ENCODE peak calls at places on chromosomes 7 and 10, in ten cellular contexts. K is left ventricle myocardium inferior; X is endothelial cell; Q is mucosa of descending colon; J is AG09309; O is fibroblast of lung; G is progenitor cell of endocrine pancreas; B is OCI-LY7; H is CD4-positive, alpha-beta T cell; D is natural killer cell. W is an unnamed sample.

GRCh38 chr7:3439333-3440030 is 138.4 kb downstream of the SDK1 start:
- DNase-seq in K (no peak), X (no peak), Q (no peak), J (peak), O (peak), G (no peak), B (no peak), H (no peak), D (no peak), W (peak)

GRCh38 chr7:3887071-3887691 is 586.1 kb downstream of the SDK1 start:
- DNase-seq in K (no peak), X (no peak), Q (no peak), J (no peak), O (no peak), G (no peak), B (no peak), H (no peak), D (no peak), W (no peak)

GRCh38 chr7:138064856-138065357 is 11.4 kb upstream of the AKR1D1 start:
- DNase-seq in K (no peak), X (no peak), Q (no peak), J (peak), O (peak), G (no peak), B (no peak), H (no peak), D (no peak), W (no peak)

GRCh38 chr10:82558208-82558607 is 683.2 kb downstream of the NRG3 start:
- DNase-seq in K (no peak), X (no peak), Q (no peak), J (no peak), O (no peak), G (no peak), B (no peak), H (no peak), D (no peak), W (no peak)

GRCh38 chr7:24971333-24972165 is 8.4 kb downstream of the OSBPL3 start:
- DNase-seq in K (no peak), X (no peak), Q (no peak), J (peak), O (peak), G (no peak), B (no peak), H (no peak), D (no peak), W (peak)

GRCh38 chr10:77391605-77392235 is 245.9 kb downstream of the KCNMA1 start:
- DNase-seq in K (peak), X (peak), Q (peak), J (peak), O (peak), G (peak), B (peak), H (no peak), D (no peak), W (peak)

GRCh38 chr7:42372498-42372897 is 135.5 kb upstream of the GLI3 start:
- DNase-seq in K (no peak), X (no peak), Q (no peak), J (no peak), O (no peak), G (no peak), B (no peak), H (no peak), D (no peak), W (no peak)

GRCh38 chr10:5945561-5946418 is 31.6 kb downstream of the IL15RA start:
- DNase-seq in K (peak), X (peak), Q (peak), J (peak), O (peak), G (no peak), B (no peak), H (no peak), D (no peak), W (peak)

GRCh38 chr7:57348646-57349269 is 101.2 kb upstream of the ZNF716 start:
- DNase-seq in K (peak), X (no peak), Q (no peak), J (no peak), O (no peak), G (no peak), B (no peak), H (no peak), D (no peak), W (no peak)

GRCh38 chr7:79176859-79177477 is 276.5 kb downstream of the MAGI2 start:
- DNase-seq in K (no peak), X (peak), Q (no peak), J (peak), O (peak), G (no peak), B (peak), H (no peak), D (no peak), W (peak)

GRCh38 chr10:127907411-127908105 is 655 bp downstream of the PTPRE start:
- DNase-seq in K (peak), X (no peak), Q (peak), J (peak), O (peak), G (no peak), B (no peak), H (no peak), D (no peak), W (no peak)

GRCh38 chr10:15719062-15719898 is 442 bp downstream of the ITGA8 start:
- DNase-seq in K (no peak), X (peak), Q (peak), J (no peak), O (peak), G (peak), B (no peak), H (no peak), D (no peak), W (no peak)

GRCh38 chr7:39413866-39414668 is 152.1 kb upstream of the YAE1 start:
- DNase-seq in K (peak), X (peak), Q (peak), J (no peak), O (peak), G (peak), B (peak), H (peak), D (no peak), W (no peak)

GRCh38 chr10:124049484-124049883 is 43.9 kb downstream of the CHST15 start:
- DNase-seq in K (no peak), X (no peak), Q (no peak), J (no peak), O (no peak), G (no peak), B (no peak), H (no peak), D (no peak), W (no peak)

GRCh38 chr7:151168787-151169162 is 1.3 kb upstream of the GBX1 start:
- DNase-seq in K (no peak), X (no peak), Q (no peak), J (no peak), O (no peak), G (no peak), B (no peak), H (no peak), D (no peak), W (no peak)

GRCh38 chr7:30212720-30213119 is 71.7 kb upstream of the ZNRF2 start:
- DNase-seq in K (no peak), X (no peak), Q (no peak), J (no peak), O (no peak), G (no peak), B (no peak), H (no peak), D (no peak), W (no peak)

GRCh38 chr7:7970113-7970619 is 1.6 kb downstream of the GLCCI1 start:
- DNase-seq in K (no peak), X (no peak), Q (no peak), J (no peak), O (no peak), G (no peak), B (peak), H (no peak), D (no peak), W (no peak)

GRCh38 chr7:50119815-50120637 is 27.0 kb upstream of the ZPBP start:
- DNase-seq in K (no peak), X (peak), Q (no peak), J (no peak), O (no peak), G (no peak), B (peak), H (peak), D (no peak), W (no peak)

GRCh38 chr7:12281026-12281425 is 69.9 kb downstream of the TMEM106B start:
- DNase-seq in K (no peak), X (no peak), Q (no peak), J (no peak), O (peak), G (no peak), B (no peak), H (no peak), D (no peak), W (no peak)

GRCh38 chr7:157434231-157434630 is 97.4 kb downstream of the DNAJB6 start:
- DNase-seq in K (no peak), X (peak), Q (no peak), J (no peak), O (no peak), G (no peak), B (no peak), H (no peak), D (no peak), W (no peak)

GRCh38 chr10:88512599-88512998 is 70.5 kb downstream of the RNLS start:
- DNase-seq in K (no peak), X (no peak), Q (no peak), J (no peak), O (no peak), G (no peak), B (no peak), H (no peak), D (no peak), W (no peak)

GRCh38 chr7:108328174-108328651 is 128.0 kb downstream of the NRCAM start:
- DNase-seq in K (no peak), X (no peak), Q (peak), J (no peak), O (no peak), G (no peak), B (no peak), H (no peak), D (no peak), W (no peak)

GRCh38 chr10:71451754-71452153 is 55.0 kb downstream of the CDH23 start:
- DNase-seq in K (no peak), X (no peak), Q (no peak), J (no peak), O (no peak), G (no peak), B (no peak), H (no peak), D (no peak), W (no peak)

GRCh38 chr7:155969192-155969929 is 157.1 kb upstream of the SHH start:
- DNase-seq in K (no peak), X (no peak), Q (no peak), J (no peak), O (no peak), G (no peak), B (no peak), H (no peak), D (no peak), W (no peak)

GRCh38 chr10:118835682-118836326 is 81.0 kb upstream of the CACUL1 start:
- DNase-seq in K (no peak), X (no peak), Q (peak), J (no peak), O (no peak), G (no peak), B (no peak), H (no peak), D (no peak), W (no peak)

GRCh38 chr7:100679927-100680588 is 6.5 kb downstream of the GNB2 start:
- DNase-seq in K (peak), X (no peak), Q (no peak), J (no peak), O (peak), G (no peak), B (no peak), H (no peak), D (no peak), W (no peak)

GRCh38 chr10:23046032-23046431 is 49.3 kb upstream of the MSRB2 start:
- DNase-seq in K (no peak), X (no peak), Q (no peak), J (no peak), O (no peak), G (no peak), B (no peak), H (no peak), D (no peak), W (no peak)

GRCh38 chr7:49638166-49638565 is 135.3 kb upstream of the VWC2 start:
- DNase-seq in K (no peak), X (no peak), Q (no peak), J (no peak), O (no peak), G (no peak), B (peak), H (no peak), D (no peak), W (no peak)

GRCh38 chr7:93861325-93861949 is 29.1 kb downstream of the TFPI2 start:
- DNase-seq in K (no peak), X (no peak), Q (no peak), J (no peak), O (no peak), G (no peak), B (peak), H (no peak), D (no peak), W (no peak)
- TF ChIP-seq CTCF in K (peak), X (peak), Q (no peak), J (no peak), O (no peak), G (peak), B (peak), H (no peak), D (no peak), W (no peak)

GRCh38 chr10:91163709-91164474 is 56.6 kb upstream of the PCGF5 start:
- DNase-seq in K (peak), X (no peak), Q (peak), J (peak), O (peak), G (peak), B (no peak), H (peak), D (peak), W (peak)
- TF ChIP-seq CTCF in K (no peak), X (no peak), Q (no peak), J (no peak), O (no peak), G (peak), B (peak), H (no peak), D (no peak), W (no peak)

DNA sequence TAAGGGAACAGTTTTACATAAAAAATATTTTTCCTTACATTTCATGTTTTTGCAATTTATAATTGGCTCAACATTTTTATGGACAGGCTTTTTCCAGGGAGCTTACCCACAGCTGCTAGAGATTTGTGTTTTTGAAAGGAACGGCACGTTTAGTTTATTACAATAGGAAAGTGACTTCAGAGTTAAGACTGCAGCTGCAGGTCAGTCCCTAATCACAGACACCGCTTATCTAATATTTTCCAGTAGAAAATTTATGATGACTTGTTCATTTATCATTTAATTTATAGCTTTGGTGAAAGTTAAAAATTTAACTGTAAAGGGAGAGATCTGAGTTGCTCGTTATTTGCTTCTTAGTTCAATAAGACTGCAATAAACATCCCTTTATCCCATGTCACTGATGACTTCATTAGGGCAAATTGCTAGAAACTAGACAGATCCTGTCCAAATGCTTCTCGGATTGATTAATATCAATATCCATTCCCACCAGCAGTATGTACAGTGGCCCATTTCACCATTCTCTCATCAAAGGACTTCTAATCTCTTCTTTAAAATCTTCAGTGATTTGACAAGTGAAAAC is 97.0 kb upstream of the ODAD2 start:
- DNase-seq in K (no peak), X (no peak), Q (no peak), J (no peak), O (no peak), G (no peak), B (no peak), H (no peak), D (no peak), W (no peak)
- TF ChIP-seq CTCF in K (no peak), X (no peak), Q (no peak), J (no peak), O (no peak), G (no peak), B (no peak), H (no peak), D (no peak), W (no peak)

DNA sequence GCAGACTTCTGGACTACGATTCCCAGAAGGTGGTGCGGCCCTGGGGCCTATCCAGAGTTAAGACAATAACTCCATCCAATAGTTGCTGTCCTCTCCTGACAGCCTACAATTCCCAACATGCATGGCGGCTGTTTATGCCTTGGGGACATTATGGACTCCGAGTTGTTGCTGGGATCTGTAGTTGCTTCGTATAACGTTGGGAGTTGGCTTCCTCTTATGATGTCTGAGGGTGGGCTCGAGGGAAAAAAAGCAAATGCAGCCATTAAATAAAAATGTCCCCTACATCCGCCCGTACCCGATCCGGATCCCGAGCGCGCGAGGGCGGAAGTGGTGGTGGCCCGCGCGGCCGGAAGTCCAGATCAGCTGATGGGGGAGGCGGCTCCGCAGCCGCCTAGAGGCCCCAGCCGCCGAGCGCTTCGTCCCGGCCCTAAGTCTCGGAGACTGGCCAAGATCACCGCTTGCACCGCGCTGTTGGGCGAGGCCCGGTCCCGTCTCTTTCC is at the start of gene ZSWIM8:
- DNase-seq in K (peak), X (peak), Q (peak), J (peak), O (peak), G (peak), B (peak), H (peak), D (peak), W (peak)
- TF ChIP-seq CTCF in K (peak), X (no peak), Q (no peak), J (no peak), O (no peak), G (no peak), B (no peak), H (no peak), D (no peak), W (no peak)

DNA sequence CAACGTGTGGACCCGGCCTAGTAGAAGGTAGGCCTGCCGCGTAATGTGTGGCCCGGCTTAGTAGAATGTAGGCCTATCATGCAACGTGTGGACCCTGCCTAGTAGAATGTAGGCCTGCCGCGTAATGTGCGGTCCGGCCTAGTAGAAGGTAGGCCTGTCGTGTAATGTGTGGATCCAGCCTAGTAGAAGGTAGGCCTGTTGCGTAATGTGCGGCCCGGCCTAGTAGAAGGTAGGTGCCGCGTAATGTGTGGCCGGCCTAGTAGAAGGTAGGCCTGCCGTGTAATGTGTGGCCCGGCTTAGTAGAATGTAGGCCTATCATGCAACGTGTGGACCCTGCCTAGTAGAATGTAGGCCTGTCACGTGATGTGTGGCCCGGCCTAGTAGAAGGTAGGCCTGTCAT is 11.9 kb upstream of the GTPBP4 start:
- DNase-seq in K (no peak), X (no peak), Q (no peak), J (no peak), O (no peak), G (no peak), B (no peak), H (no peak), D (no peak), W (no peak)
- TF ChIP-seq CTCF in K (no peak), X (no peak), Q (no peak), J (no peak), O (no peak), G (no peak), B (no peak), H (no peak), D (no peak), W (no peak)